ENCODE peak calls at places on chromosomes 13 and 19, in six cellular contexts. U, T, Z, K, S and R are unnamed samples. For H3K9me3, the result is how much of the 10 kb centered on the place peaks cover.

GRCh38 chr19:2495130-2495641 is 19.3 kb downstream of the GADD45B start:
- DNase-seq in K (peak), T (no peak), Z (peak), U (peak), S (peak), R (peak)

GRCh38 chr13:101514100-101514499 is 61.6 kb downstream of the ITGBL1 start:
- DNase-seq in T (no peak), U (no peak), Z (no peak), K (peak), S (no peak), R (no peak)

GRCh38 chr19:31963741-31964140 is 381.7 kb upstream of the ZNF507 start:
- DNase-seq in Z (no peak), K (no peak), T (no peak), U (no peak), S (no peak), R (no peak)

GRCh38 chr13:56338421-56338820 is 802.3 kb upstream of the PRR20A start:
- DNase-seq in Z (no peak), S (no peak), K (no peak), U (no peak), T (no peak), R (no peak)

GRCh38 chr19:35612559-35613321 is at the start of gene HAUS5:
- DNase-seq in T (peak), Z (peak), U (peak), S (peak), K (peak), R (peak)

GRCh38 chr19:39246951-39247669 is 1.5 kb downstream of the IFNL4 start:
- DNase-seq in T (no peak), S (no peak), U (no peak), Z (no peak), K (peak), R (peak)

GRCh38 chr13:33249066-33249465 is 36.5 kb downstream of the STARD13 start:
- DNase-seq in K (peak), U (peak), Z (no peak), T (peak), S (no peak), R (no peak)

GRCh38 chr13:97018029-97018819 is 23.9 kb upstream of the OXGR1 start:
- DNase-seq in S (peak), Z (peak), T (peak), K (peak), U (peak), R (peak)

GRCh38 chr13:70170689-70171088 is 62.4 kb upstream of the KLHL1 start:
- DNase-seq in S (no peak), Z (no peak), K (no peak), U (peak), T (no peak), R (no peak)

GRCh38 chr19:16569609-16570320 is 2.5 kb downstream of the SLC35E1 start:
- DNase-seq in K (peak), S (no peak), T (no peak), Z (no peak), U (peak), R (no peak)

GRCh38 chr13:71828564-71828963 is 38.4 kb downstream of the DACH1 start:
- DNase-seq in S (no peak), T (no peak), U (no peak), Z (no peak), K (no peak), R (no peak)

GRCh38 chr19:46487802-46488445 is 7.7 kb downstream of the PNMA8B start:
- DNase-seq in T (peak), U (peak), S (peak), K (peak), Z (peak), R (peak)

DNA sequence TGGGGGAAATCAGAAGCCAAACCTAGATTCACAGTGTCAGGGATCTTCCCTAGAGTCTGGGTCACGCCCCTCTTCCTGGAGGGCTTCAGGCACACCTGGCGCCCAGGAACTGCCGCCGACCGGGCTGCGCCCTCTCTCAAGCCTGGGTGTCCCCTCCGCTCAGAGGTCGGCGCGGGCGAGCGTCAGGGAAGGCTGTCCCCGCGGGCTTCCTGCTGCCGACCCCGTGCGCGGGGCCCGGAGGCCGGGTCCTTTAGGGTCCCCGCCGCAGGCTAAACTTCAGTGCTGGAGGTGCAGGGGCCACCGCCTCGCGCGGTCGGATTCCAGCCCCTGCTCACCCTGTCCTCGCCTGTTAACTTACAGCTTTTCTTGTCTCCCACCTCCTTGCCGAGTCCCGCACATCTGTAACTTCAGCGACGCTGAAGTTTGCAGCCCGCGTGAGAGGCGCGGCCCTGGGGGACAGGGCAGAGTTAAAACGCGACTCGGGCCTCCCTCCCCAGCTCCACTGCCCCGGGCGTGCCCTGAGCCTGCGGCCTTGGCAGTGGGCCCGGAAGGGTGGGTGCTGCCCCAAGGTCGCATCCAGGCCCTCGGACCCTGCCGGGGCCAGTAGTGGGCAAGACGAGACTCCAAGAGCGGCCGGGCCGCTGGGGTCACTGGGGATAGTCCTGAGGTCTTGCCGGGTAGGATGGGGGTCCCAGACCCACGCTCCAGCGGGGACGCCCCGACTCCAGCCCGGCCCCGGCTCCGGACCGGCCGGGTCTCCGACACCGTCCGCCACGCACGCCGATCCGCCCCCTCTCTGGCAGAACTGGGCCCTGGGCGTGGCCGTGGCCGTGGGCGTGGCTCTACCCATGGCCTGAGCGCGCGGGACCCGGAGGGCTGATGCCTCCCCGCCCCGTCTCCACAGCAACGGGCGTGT is 95.6 kb upstream of the ZNF98 start:
- DNase-seq in U (no peak), S (no peak), K (no peak), Z (peak), T (no peak), R (no peak)
- H3K9me3 ChIP-seq in U (under half), S (under half), K (under half), Z (under half), T (under half), R (under half)

GRCh38 chr19:17616961-17617806 is 61.7 kb downstream of the COLGALT1 start:
- DNase-seq in Z (peak), U (no peak), K (peak), S (no peak), T (peak), R (peak)
- TF ChIP-seq EZH2phosphoT487 in Z (no peak), U (no peak), K (no peak), S (no peak), T (no peak), R (no peak)

DNA sequence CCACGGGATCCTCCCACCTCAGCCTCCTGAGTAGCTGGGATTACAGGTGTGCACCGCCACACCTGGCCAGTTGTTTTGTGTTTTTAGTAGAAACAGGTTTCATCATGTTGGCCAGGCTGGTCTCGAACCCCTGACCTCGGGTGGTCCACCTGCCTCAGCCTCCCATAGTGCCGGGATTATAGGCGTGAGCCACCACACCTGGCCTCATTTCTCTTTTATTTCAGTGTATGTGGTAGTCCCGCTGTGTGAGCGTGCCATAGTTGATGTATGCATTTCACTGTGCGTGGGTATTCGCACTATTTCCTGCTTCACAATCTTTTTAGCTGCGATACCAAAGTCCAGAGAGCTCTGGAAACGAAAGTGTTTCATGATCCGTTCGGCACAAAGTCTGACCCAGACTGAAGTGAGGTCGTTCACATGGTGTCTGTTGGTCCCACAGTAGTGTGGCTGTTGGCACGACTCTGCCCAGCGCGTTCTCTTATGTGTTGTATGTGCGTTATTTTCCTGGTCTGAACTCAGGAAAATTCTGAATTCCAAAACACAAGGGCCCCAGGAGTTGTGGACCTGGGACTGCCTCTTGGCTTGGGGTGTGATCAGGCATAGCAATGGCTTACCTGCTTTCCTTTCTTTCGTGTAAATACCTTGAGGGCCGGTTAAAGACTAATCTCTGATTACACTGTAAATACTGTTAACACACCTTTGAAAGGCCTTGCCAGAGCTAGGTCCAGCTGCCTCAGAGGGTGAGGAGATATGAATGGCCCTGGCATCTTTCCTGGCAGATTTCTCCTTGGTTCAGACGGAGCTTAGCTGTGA is 8.6 kb downstream of the EPN1 start:
- DNase-seq in Z (no peak), K (no peak), U (no peak), S (no peak), T (no peak), R (no peak)
- H3K9ac ChIP-seq in Z (no peak), K (no peak), U (no peak), S (no peak), T (no peak), R (no peak)

GRCh38 chr19:6287269-6287885 is 7.6 kb upstream of the MLLT1 start:
- DNase-seq in S (no peak), T (no peak), Z (no peak), K (peak), U (no peak), R (no peak)

GRCh38 chr19:6292006-6292405 is 12.2 kb upstream of the MLLT1 start:
- DNase-seq in K (no peak), S (no peak), T (peak), Z (no peak), U (no peak), R (peak)

GRCh38 chr19:6286676-6287075 is 6.9 kb upstream of the MLLT1 start:
- DNase-seq in U (no peak), T (no peak), Z (no peak), K (no peak), S (no peak), R (no peak)

GRCh38 chr19:6288737-6289136 is 9.0 kb upstream of the MLLT1 start:
- DNase-seq in U (no peak), T (no peak), S (no peak), K (no peak), Z (no peak), R (no peak)
- H3K9me3 ChIP-seq in U (under half), T (under half), S (under half), K (under half), Z (under half), R (under half)

DNA sequence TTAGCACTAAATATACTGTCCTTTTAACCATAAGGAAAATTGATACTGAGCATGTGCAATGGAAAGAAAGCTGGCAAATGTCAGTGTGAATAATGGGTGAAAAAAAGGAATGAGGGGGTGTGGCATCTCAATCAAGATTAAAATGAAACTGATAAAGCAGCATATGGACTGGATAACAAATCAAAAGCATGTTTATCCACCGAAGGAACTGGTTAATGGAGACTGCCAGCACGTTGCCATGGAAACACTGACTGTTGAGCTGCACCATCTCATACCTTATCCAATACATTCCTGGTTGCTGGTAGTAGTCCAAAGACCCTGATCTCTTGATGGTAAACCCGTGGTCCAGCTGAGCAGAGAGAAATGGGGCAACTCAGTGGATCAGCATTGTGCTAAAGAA is 311.4 kb upstream of the MAB21L1 start:
- DNase-seq in U (no peak), K (no peak), T (no peak), S (no peak), Z (peak), R (peak)
- TF ChIP-seq EZH2phosphoT487 in U (no peak), K (no peak), T (no peak), S (no peak), Z (no peak), R (no peak)

DNA sequence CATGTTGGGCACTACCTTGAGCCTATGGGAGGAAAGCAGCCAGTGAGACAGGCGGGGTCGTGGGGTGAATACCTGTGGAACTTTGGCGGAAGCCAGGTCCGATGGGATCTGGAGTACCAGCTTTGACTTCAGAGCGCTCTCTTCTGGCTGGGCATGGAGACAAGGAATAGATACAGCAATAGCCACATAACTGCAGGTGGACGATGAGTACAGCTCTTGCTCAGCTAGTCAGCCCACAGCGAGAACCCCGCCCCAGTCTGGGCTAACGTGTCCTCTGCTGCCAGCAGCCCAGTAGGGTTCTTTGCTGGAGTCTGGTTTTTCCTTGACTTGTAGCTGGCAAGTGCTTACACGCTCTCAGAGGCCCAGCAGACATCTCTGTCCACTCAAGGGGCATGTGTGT is 83.4 kb downstream of the SIPA1L3 start:
- DNase-seq in K (no peak), U (peak), T (no peak), Z (no peak), S (no peak), R (no peak)
- H3K9ac ChIP-seq in K (no peak), U (no peak), T (peak), Z (no peak), S (no peak), R (no peak)

GRCh38 chr19:24140099-24140498 is 53.1 kb downstream of the ZNF254 start:
- DNase-seq in T (no peak), S (no peak), Z (no peak), K (peak), U (peak), R (no peak)
- H3K9me3 ChIP-seq in T (under half), S (under half), Z (under half), K (under half), U (under half), R (under half)

DNA sequence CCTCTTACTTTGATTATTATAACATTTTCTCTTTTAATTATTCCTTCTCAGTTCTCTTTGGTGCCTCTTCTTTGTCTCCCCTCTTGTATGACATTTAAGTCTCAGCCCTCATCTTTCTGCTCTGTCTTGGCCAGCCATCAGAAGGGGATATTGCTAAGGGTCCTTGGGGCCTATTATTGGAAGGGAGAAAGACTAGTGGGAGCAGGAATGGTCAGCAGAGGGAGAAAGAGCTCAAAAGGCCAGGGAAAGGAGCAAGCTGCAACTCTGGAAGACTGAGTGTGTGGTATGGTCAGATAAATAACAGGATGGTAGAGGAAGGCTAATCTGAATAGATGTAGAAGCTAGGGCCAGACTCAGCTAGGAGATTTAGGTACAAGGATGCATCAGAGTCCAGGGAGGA is 336.9 kb downstream of the TDRD3 start:
- DNase-seq in U (no peak), T (no peak), S (no peak), Z (no peak), K (no peak), R (peak)
- TF ChIP-seq EZH2phosphoT487 in U (no peak), T (no peak), S (no peak), Z (no peak), K (no peak), R (no peak)